ENCODE peak calls at places on chromosomes 2 and 18, in four cellular contexts. One of them, this sample, is unnamed.

GRCh38 chr2:158931577-158931976 is 36.9 kb upstream of the TANC1 start:
- DNase-seq in mesenchymal stem cell: peak
- DNase-seq in H1: no peak
- DNase-seq in trophoblast cell: no peak
- DNase-seq in this sample: peak

GRCh38 chr2:238845583-238846480 is 2.1 kb upstream of the TWIST2 start:
- DNase-seq in mesenchymal stem cell: peak
- DNase-seq in H1: peak
- DNase-seq in trophoblast cell: no peak
- DNase-seq in this sample: no peak

GRCh38 chr18:36350839-36351474 is 53.4 kb downstream of the FHOD3 start:
- DNase-seq in mesenchymal stem cell: no peak
- DNase-seq in H1: no peak
- DNase-seq in trophoblast cell: no peak
- DNase-seq in this sample: no peak

GRCh38 chr2:179594268-179595112 is 266.9 kb downstream of the ZNF385B start:
- DNase-seq in mesenchymal stem cell: no peak
- DNase-seq in H1: no peak
- DNase-seq in trophoblast cell: no peak
- DNase-seq in this sample: no peak

GRCh38 chr2:62506421-62506750 is 391 bp upstream of the TMEM17 start:
- DNase-seq in mesenchymal stem cell: no peak
- DNase-seq in H1: no peak
- DNase-seq in trophoblast cell: no peak
- DNase-seq in this sample: no peak

GRCh38 chr2:183718246-183718645 is 594.0 kb downstream of the NUP35 start:
- DNase-seq in mesenchymal stem cell: no peak
- DNase-seq in H1: no peak
- DNase-seq in trophoblast cell: no peak
- DNase-seq in this sample: no peak

GRCh38 chr2:120917876-120918275 is 182.2 kb downstream of the GLI2 start:
- DNase-seq in mesenchymal stem cell: peak
- DNase-seq in H1: no peak
- DNase-seq in trophoblast cell: no peak
- DNase-seq in this sample: no peak

GRCh38 chr18:50114448-50114847 is 80.5 kb downstream of the MYO5B start:
- DNase-seq in mesenchymal stem cell: no peak
- DNase-seq in H1: no peak
- DNase-seq in trophoblast cell: no peak
- DNase-seq in this sample: no peak

GRCh38 chr2:19684516-19684915 is 217.3 kb downstream of the TTC32 start:
- DNase-seq in mesenchymal stem cell: no peak
- DNase-seq in H1: no peak
- DNase-seq in trophoblast cell: no peak
- DNase-seq in this sample: no peak

GRCh38 chr2:42567806-42568429 is 514 bp upstream of the MTA3 start:
- DNase-seq in mesenchymal stem cell: peak
- DNase-seq in H1: peak
- DNase-seq in trophoblast cell: no peak
- DNase-seq in this sample: peak

GRCh38 chr2:62801814-62802524 is 96.5 kb downstream of the EHBP1 start:
- DNase-seq in mesenchymal stem cell: no peak
- DNase-seq in H1: no peak
- DNase-seq in trophoblast cell: peak
- DNase-seq in this sample: no peak

GRCh38 chr2:198141726-198142125 is 337.3 kb downstream of the PLCL1 start:
- DNase-seq in mesenchymal stem cell: peak
- DNase-seq in H1: no peak
- DNase-seq in trophoblast cell: no peak
- DNase-seq in this sample: no peak

GRCh38 chr2:63078852-63079606 is 28.4 kb downstream of the OTX1 start:
- DNase-seq in mesenchymal stem cell: no peak
- DNase-seq in H1: peak
- DNase-seq in trophoblast cell: peak
- DNase-seq in this sample: no peak

GRCh38 chr2:17171446-17172049 is 346.7 kb downstream of the RAD51AP2 start:
- DNase-seq in mesenchymal stem cell: peak
- DNase-seq in H1: peak
- DNase-seq in trophoblast cell: peak
- DNase-seq in this sample: peak

GRCh38 chr2:68936462-68936861 is 16.2 kb downstream of the GKN2 start:
- DNase-seq in mesenchymal stem cell: peak
- DNase-seq in H1: no peak
- DNase-seq in trophoblast cell: peak
- DNase-seq in this sample: no peak

GRCh38 chr2:224658776-224659175 is 57.4 kb downstream of the CCDC195 start:
- DNase-seq in mesenchymal stem cell: no peak
- DNase-seq in H1: no peak
- DNase-seq in trophoblast cell: no peak
- DNase-seq in this sample: no peak

GRCh38 chr2:207121784-207122183 is 44.0 kb downstream of the KLF7 start:
- DNase-seq in mesenchymal stem cell: peak
- DNase-seq in H1: no peak
- DNase-seq in trophoblast cell: no peak
- DNase-seq in this sample: no peak

GRCh38 chr18:63829886-63830285 is 54.7 kb downstream of the SERPINB7 start:
- DNase-seq in mesenchymal stem cell: no peak
- DNase-seq in H1: no peak
- DNase-seq in trophoblast cell: no peak
- DNase-seq in this sample: no peak

GRCh38 chr2:66578067-66578852 is 143.3 kb downstream of the MEIS1 start:
- DNase-seq in mesenchymal stem cell: no peak
- DNase-seq in H1: peak
- DNase-seq in trophoblast cell: no peak
- DNase-seq in this sample: no peak

GRCh38 chr18:32582455-32582854 is 111.8 kb upstream of the GAREM1 start:
- DNase-seq in mesenchymal stem cell: no peak
- DNase-seq in H1: no peak
- DNase-seq in trophoblast cell: no peak
- DNase-seq in this sample: no peak

GRCh38 chr18:42730272-42730671 is 385.2 kb downstream of the RIT2 start:
- DNase-seq in mesenchymal stem cell: peak
- DNase-seq in H1: no peak
- DNase-seq in trophoblast cell: no peak
- DNase-seq in this sample: no peak

GRCh38 chr2:197181491-197181890 is 129.1 kb downstream of the ANKRD44 start:
- DNase-seq in mesenchymal stem cell: no peak
- DNase-seq in H1: no peak
- DNase-seq in trophoblast cell: no peak
- DNase-seq in this sample: no peak

GRCh38 chr18:12307251-12307736 is 747 bp upstream of the TUBB6 start:
- DNase-seq in mesenchymal stem cell: peak
- DNase-seq in H1: no peak
- DNase-seq in trophoblast cell: peak
- DNase-seq in this sample: peak

GRCh38 chr2:48250943-48251342 is 279.0 kb upstream of the STON1 start:
- DNase-seq in mesenchymal stem cell: peak
- DNase-seq in H1: no peak
- DNase-seq in trophoblast cell: no peak
- DNase-seq in this sample: no peak
- H2BK12ac ChIP-seq in mesenchymal stem cell: no peak
- H2BK12ac ChIP-seq in H1: no peak
- H2BK12ac ChIP-seq in trophoblast cell: no peak
- H2BK12ac ChIP-seq in this sample: no peak

GRCh38 chr2:201466050-201466660 is 14.6 kb downstream of the STRADB start:
- DNase-seq in mesenchymal stem cell: peak
- DNase-seq in H1: no peak
- DNase-seq in trophoblast cell: no peak
- DNase-seq in this sample: no peak
- H3K23ac ChIP-seq in mesenchymal stem cell: no peak
- H3K23ac ChIP-seq in H1: no peak
- H3K23ac ChIP-seq in trophoblast cell: no peak
- H3K23ac ChIP-seq in this sample: no peak

DNA sequence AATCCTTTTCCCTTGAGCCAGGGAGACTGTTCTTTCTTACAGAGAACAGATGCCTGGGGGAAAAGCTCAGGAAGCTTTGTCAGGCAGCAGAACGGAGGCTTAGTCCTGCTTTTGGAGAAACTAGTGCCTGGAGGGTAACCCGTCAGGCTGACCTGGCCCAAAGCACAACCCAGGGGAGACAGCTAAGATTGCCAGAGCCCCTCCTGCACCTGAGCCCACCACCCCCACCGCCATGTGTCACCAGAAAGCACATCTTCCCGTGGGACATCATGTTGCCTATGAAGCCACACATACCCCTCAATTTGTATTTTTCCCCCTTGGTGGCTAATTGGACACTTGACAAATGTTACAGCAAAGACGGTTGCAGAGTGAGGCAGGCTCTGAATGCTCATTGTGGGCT is 229.7 kb downstream of the ATAD2B start:
- DNase-seq in mesenchymal stem cell: no peak
- DNase-seq in H1: no peak
- DNase-seq in trophoblast cell: no peak
- DNase-seq in this sample: no peak
- H3K18ac ChIP-seq in mesenchymal stem cell: peak
- H3K18ac ChIP-seq in H1: no peak
- H3K18ac ChIP-seq in trophoblast cell: no peak
- H3K18ac ChIP-seq in this sample: no peak

GRCh38 chr2:85066006-85066405 is 67.2 kb upstream of the TCF7L1 start:
- DNase-seq in mesenchymal stem cell: no peak
- DNase-seq in H1: no peak
- DNase-seq in trophoblast cell: no peak
- DNase-seq in this sample: no peak
- H2BK12ac ChIP-seq in mesenchymal stem cell: no peak
- H2BK12ac ChIP-seq in H1: peak
- H2BK12ac ChIP-seq in trophoblast cell: no peak
- H2BK12ac ChIP-seq in this sample: no peak